ENCODE peak calls at places on chromosome 3, in seven cellular contexts. R is lower lobe of right lung, Y is K562, O is SK-N-SH treated with all-trans-retinoic acid at 6 μM for 48 hours, E is left ventricle myocardium superior, K is heart right ventricle, S is right cardiac atrium. J is an unnamed sample.

GRCh38 chr3:186772281-186772885 is 11.0 kb upstream of the EIF4A2 start:
- ATAC-seq in R (peak), Y (no peak), O (no peak), E (peak), K (peak), S (peak), J (no peak)

GRCh38 chr3:141056716-141057115 is 5.6 kb downstream of the SPSB4 start:
- ATAC-seq in R (no peak), Y (no peak), O (no peak), E (peak), K (peak), S (peak), J (no peak)

GRCh38 chr3:48018841-48019240 is 2.6 kb upstream of the MAP4 start:
- ATAC-seq in R (no peak), Y (no peak), O (no peak), E (peak), K (peak), S (no peak), J (no peak)

GRCh38 chr3:27639271-27639670 is 82.9 kb downstream of the EOMES start:
- ATAC-seq in R (peak), Y (no peak), O (no peak), E (no peak), K (no peak), S (no peak), J (no peak)

GRCh38 chr3:42613462-42613861 is 13.0 kb downstream of the NKTR start:
- ATAC-seq in R (no peak), Y (peak), O (peak), E (peak), K (no peak), S (no peak), J (no peak)

GRCh38 chr3:138259126-138259525 is 70.5 kb downstream of the NME9 start:
- ATAC-seq in R (no peak), Y (no peak), O (no peak), E (no peak), K (no peak), S (no peak), J (no peak)

GRCh38 chr3:128427872-128428822 is 38.5 kb downstream of the DNAJB8 start:
- ATAC-seq in R (no peak), Y (no peak), O (no peak), E (no peak), K (no peak), S (no peak), J (no peak)

GRCh38 chr3:96814581-96815567 is at the start of gene EPHA6:
- ATAC-seq in R (no peak), Y (no peak), O (peak), E (no peak), K (peak), S (peak), J (peak)

GRCh38 chr3:40137586-40138295 is 171.8 kb upstream of the EIF1B start:
- ATAC-seq in R (no peak), Y (no peak), O (no peak), E (no peak), K (no peak), S (no peak), J (no peak)

GRCh38 chr3:80785475-80785874 is 976.0 kb downstream of the GBE1 start:
- ATAC-seq in R (no peak), Y (no peak), O (no peak), E (no peak), K (no peak), S (no peak), J (no peak)

J was measured in gastroesophageal sphincter.